ENCODE peak calls at places on chromosomes 13 and 19, in eight cellular contexts. E is adrenal gland; K is AG04450; Q is GM23338; I is CD8-positive, alpha-beta T cell; S is tibial artery; D is cardiac muscle cell; P is foreskin keratinocyte. H is an unnamed sample.

GRCh38 chr13:113211774-113212173 is 2.4 kb downstream of the CUL4A start:
- DNase-seq in E (no peak), S (no peak), K (no peak), P (no peak), I (no peak), Q (peak; percentile 78), D (no peak), H (no peak)

GRCh38 chr19:4868286-4868834 is 893 bp upstream of the PLIN3 start:
- DNase-seq in Q (no peak), E (no peak), S (no peak), D (no peak), P (no peak), I (no peak), K (no peak), H (no peak)

GRCh38 chr19:21947775-21948174 is 63.0 kb downstream of the ZNF208 start:
- DNase-seq in I (no peak), K (no peak), E (no peak), P (no peak), D (peak; percentile 2), S (no peak), Q (peak; percentile 24), H (no peak)

GRCh38 chr19:52786078-52786463 is 520 bp downstream of the ZNF600 start:
- DNase-seq in D (no peak), I (peak; percentile 47), P (no peak), Q (peak; percentile 39), S (no peak), E (no peak), K (no peak), H (no peak)

GRCh38 chr13:89239361-89240127 is 1568.4 kb downstream of the SLITRK5 start:
- DNase-seq in K (no peak), S (no peak), P (peak; percentile 41), D (peak; percentile 1), I (no peak), Q (no peak), E (no peak), H (no peak)

GRCh38 chr19:8468124-8468523 is 23.3 kb downstream of the HNRNPM start:
- DNase-seq in I (no peak), E (no peak), P (no peak), S (no peak), K (no peak), D (no peak), Q (no peak), H (no peak)

GRCh38 chr19:8702350-8702749 is 3.8 kb upstream of the ACTL9 start:
- DNase-seq in I (no peak), K (no peak), Q (no peak), E (no peak), P (no peak), S (no peak), D (peak; percentile 6), H (no peak)

GRCh38 chr13:101454767-101455166 is 2.3 kb downstream of the ITGBL1 start:
- DNase-seq in I (no peak), S (no peak), Q (no peak), P (peak; percentile 54), K (no peak), E (no peak), D (peak; percentile 3), H (no peak)

GRCh38 chr13:109874444-109874920 is 88.1 kb upstream of the IRS2 start:
- DNase-seq in E (no peak), Q (no peak), S (no peak), D (no peak), I (no peak), P (no peak), K (no peak), H (no peak)

GRCh38 chr19:4722671-4723464 is 774 bp downstream of the DPP9 start:
- DNase-seq in P (no peak), K (no peak), E (peak; percentile 79), I (no peak), D (peak; percentile 89), S (peak; percentile 90), Q (no peak), H (no peak)

GRCh38 chr13:20239748-20240147 is 7.6 kb upstream of the GJB6 start:
- DNase-seq in D (no peak), K (no peak), E (no peak), P (no peak), Q (no peak), I (no peak), S (no peak), H (no peak)

GRCh38 chr19:53772943-53773342 is 51.2 kb downstream of the NLRP12 start:
- DNase-seq in P (peak; percentile 18), D (peak; percentile 68), E (peak; percentile 72), I (peak; percentile 51), K (peak; percentile 6), S (no peak), Q (peak; percentile 95), H (no peak)

GRCh38 chr13:47413112-47413511 is 516.3 kb upstream of the HTR2A start:
- DNase-seq in P (no peak), D (no peak), I (no peak), E (no peak), S (no peak), Q (no peak), K (no peak), H (no peak)

GRCh38 chr13:21175656-21176194 is 627 bp downstream of the SKA3 start:
- DNase-seq in Q (no peak), K (no peak), D (peak; percentile 44), P (no peak), E (no peak), I (no peak), S (no peak), H (no peak)

GRCh38 chr19:49664171-49665070 is 1.2 kb downstream of the IRF3 start:
- DNase-seq in K (no peak), S (peak; percentile 95), I (peak; percentile 95), D (peak; percentile 80), P (peak; percentile 81), E (peak; percentile 94), Q (peak; percentile 98), H (peak; percentile 89)

GRCh38 chr13:76014618-76015315 is 378.6 kb downstream of the LMO7 start:
- DNase-seq in P (peak; percentile 62), K (no peak), D (peak; percentile 37), S (no peak), E (no peak), I (no peak), Q (no peak), H (no peak)

GRCh38 chr13:98390086-98390697 is 186.7 kb downstream of the STK24 start:
- DNase-seq in K (no peak), P (no peak), S (no peak), Q (no peak), E (no peak), I (no peak), D (peak; percentile 76), H (no peak)

GRCh38 chr13:98394820-98395510 is 181.9 kb downstream of the STK24 start:
- DNase-seq in K (no peak), E (no peak), D (no peak), P (no peak), Q (no peak), S (no peak), I (no peak), H (no peak)

GRCh38 chr13:98396071-98396710 is 180.7 kb downstream of the STK24 start:
- DNase-seq in P (no peak), E (no peak), Q (no peak), S (no peak), D (no peak), I (no peak), K (no peak), H (no peak)

GRCh38 chr13:98397221-98397620 is 179.7 kb downstream of the STK24 start:
- DNase-seq in S (no peak), Q (no peak), K (no peak), D (peak; percentile 35), I (no peak), E (no peak), P (no peak), H (no peak)

GRCh38 chr13:98393873-98394272 is 183.0 kb downstream of the STK24 start:
- DNase-seq in K (no peak), E (no peak), S (no peak), Q (no peak), I (no peak), D (no peak), P (no peak), H (no peak)
- H3K27ac ChIP-seq in K (no peak overlapping the region), E (no peak overlapping the region), S (no peak overlapping the region), Q (no peak overlapping the region), I (no peak overlapping the region), D (no peak overlapping the region), P (no peak overlapping the region), H (no peak overlapping the region)

GRCh38 chr19:2237051-2237868 is 636 bp downstream of the SF3A2 start:
- DNase-seq in P (no peak), E (no peak), I (no peak), K (no peak), D (no peak), S (no peak), Q (no peak), H (no peak)

GRCh38 chr19:2233601-2234280 is 2.4 kb downstream of the PLEKHJ1 start:
- DNase-seq in E (no peak), D (no peak), S (no peak), P (no peak), K (no peak), I (no peak), Q (no peak), H (no peak)

GRCh38 chr19:2236285-2237050 is at the start of the genes PLEKHJ1 and SF3A2:
- DNase-seq in P (peak; percentile 89), D (peak; percentile 99), S (peak; percentile 98), K (peak; percentile 94), E (peak; percentile 98), I (peak; percentile 100), Q (peak; percentile 98), H (peak; percentile 96)

GRCh38 chr19:2235026-2235395 is 1.1 kb downstream of the PLEKHJ1 start:
- DNase-seq in I (no peak), E (no peak), P (no peak), S (no peak), K (no peak), D (no peak), Q (no peak), H (no peak)

GRCh38 chr19:2235396-2236284 is 489 bp downstream of the PLEKHJ1 start:
- DNase-seq in I (no peak), E (peak; percentile 71), D (no peak), Q (peak; percentile 47), P (no peak), K (no peak), S (no peak), H (peak; percentile 42)
- H3K27ac ChIP-seq in I (peak overlapping the region; percentile 99), E (peak overlapping the region; percentile 95), D (peak overlapping the region; percentile 92), Q (no peak overlapping the region), P (peak overlapping the region; percentile 39), K (no peak overlapping the region), S (peak overlapping the region; percentile 88), H (peak overlapping the region; percentile 100)

GRCh38 chr19:16293133-16294085 is 31.2 kb upstream of the KLF2 start:
- DNase-seq in Q (no peak), P (no peak), D (peak; percentile 100), S (peak; percentile 92), E (peak; percentile 79), I (no peak), K (peak; percentile 96), H (peak; percentile 67)
- H3K27ac ChIP-seq in Q (peak overlapping the region; percentile 72), P (no peak overlapping the region), D (peak overlapping the region; percentile 45), S (peak overlapping the region; percentile 86), E (peak overlapping the region; percentile 46), I (no peak overlapping the region), K (peak overlapping the region; percentile 99), H (peak overlapping the region; percentile 91)

GRCh38 chr13:97849305-97849704 is 104.2 kb upstream of the IPO5 start:
- DNase-seq in P (no peak), Q (peak; percentile 73), D (peak; percentile 39), K (peak; percentile 3), S (no peak), I (no peak), E (no peak), H (no peak)

GRCh38 chr13:97843201-97843600 is 110.3 kb upstream of the IPO5 start:
- DNase-seq in E (no peak), P (no peak), S (no peak), K (no peak), Q (no peak), I (no peak), D (no peak), H (no peak)

GRCh38 chr13:97848886-97849285 is 104.6 kb upstream of the IPO5 start:
- DNase-seq in Q (no peak), I (no peak), S (no peak), E (no peak), K (no peak), D (no peak), P (no peak), H (no peak)

GRCh38 chr13:97844151-97844550 is 109.3 kb upstream of the IPO5 start:
- DNase-seq in D (no peak), S (no peak), P (no peak), E (no peak), I (no peak), K (no peak), Q (no peak), H (no peak)
- H3K27ac ChIP-seq in D (no peak overlapping the region), S (no peak overlapping the region), P (no peak overlapping the region), E (no peak overlapping the region), I (no peak overlapping the region), K (no peak overlapping the region), Q (no peak overlapping the region), H (no peak overlapping the region)

H was measured in left ventricle myocardium inferior.